ENCODE peak calls at places on chromosomes 2 and 18, in six cellular contexts. T, R, E, Q, J and P are unnamed samples.

GRCh38 chr2:119337749-119338148 is 28.9 kb downstream of the C2orf76 start:
- DNase-seq in Q (no peak), J (no peak), T (no peak), E (no peak), R (no peak), P (no peak)

GRCh38 chr18:12782521-12782920 is 79.7 kb downstream of the PSMG2 start:
- DNase-seq in E (no peak), J (no peak), T (no peak), Q (no peak), R (no peak), P (no peak)

GRCh38 chr2:44324971-44325426 is 36.3 kb downstream of the PREPL start:
- DNase-seq in T (no peak), E (peak), Q (no peak), R (no peak), J (no peak), P (no peak)

GRCh38 chr18:73088445-73088844 is 220.7 kb upstream of the NETO1 start:
- DNase-seq in E (no peak), Q (no peak), J (no peak), R (no peak), T (no peak), P (no peak)

GRCh38 chr2:39325966-39326365 is 82.2 kb upstream of the CDKL4 start:
- DNase-seq in Q (no peak), R (no peak), T (no peak), J (no peak), E (peak), P (no peak)

GRCh38 chr18:2402084-2402483 is 169.2 kb downstream of the METTL4 start:
- DNase-seq in E (peak), Q (no peak), J (no peak), T (no peak), R (no peak), P (no peak)

GRCh38 chr2:176297067-176297466 is 27.8 kb downstream of the MTX2 start:
- DNase-seq in J (peak), T (no peak), R (no peak), E (no peak), Q (no peak), P (no peak)

GRCh38 chr18:5058768-5059539 is 138.1 kb downstream of the AKAIN1 start:
- DNase-seq in E (no peak), Q (no peak), R (no peak), T (peak), J (peak), P (no peak)

GRCh38 chr2:55482186-55482945 is 37.2 kb upstream of the CFAP36 start:
- DNase-seq in R (peak), Q (peak), T (no peak), J (peak), E (peak), P (peak)

GRCh38 chr2:128786800-128787478 is 468.3 kb upstream of the HS6ST1 start:
- DNase-seq in E (no peak), J (peak), Q (no peak), R (no peak), T (no peak), P (no peak)

GRCh38 chr2:48414980-48415764 is 114.8 kb upstream of the STON1 start:
- DNase-seq in T (no peak), E (no peak), R (no peak), Q (peak), J (peak), P (no peak)

GRCh38 chr2:214244847-214245246 is 166.0 kb upstream of the VWC2L start:
- DNase-seq in Q (no peak), J (no peak), R (no peak), E (no peak), T (no peak), P (no peak)

GRCh38 chr2:17309186-17309585 is 209.1 kb downstream of the RAD51AP2 start:
- DNase-seq in E (no peak), T (no peak), R (no peak), Q (no peak), J (no peak), P (no peak)

GRCh38 chr2:241673797-241674725 is 12.6 kb downstream of the DTYMK start:
- DNase-seq in R (no peak), T (no peak), J (peak), E (peak), Q (no peak), P (no peak)

GRCh38 chr18:45304558-45304957 is 310.7 kb upstream of the SLC14A2 start:
- DNase-seq in R (no peak), Q (no peak), J (no peak), E (no peak), T (no peak), P (no peak)

GRCh38 chr2:25125189-25125588 is 43.2 kb downstream of the POMC start:
- DNase-seq in Q (no peak), R (no peak), J (no peak), E (no peak), T (no peak), P (no peak)

GRCh38 chr2:120738786-120739771 is 3.4 kb downstream of the GLI2 start:
- DNase-seq in R (no peak), E (no peak), J (peak), Q (no peak), T (no peak), P (no peak)

GRCh38 chr2:241154915-241155314 is 4.6 kb downstream of the PPP1R7 start:
- DNase-seq in E (no peak), J (no peak), T (no peak), Q (no peak), R (no peak), P (no peak)

GRCh38 chr2:209473930-209474419 is 50.1 kb downstream of the MAP2 start:
- DNase-seq in Q (no peak), R (no peak), T (no peak), E (peak), J (peak), P (peak)

GRCh38 chr18:21672868-21673267 is 31.7 kb downstream of the ABHD3 start:
- DNase-seq in R (no peak), E (peak), J (peak), Q (no peak), T (no peak), P (no peak)

GRCh38 chr2:168999668-169000213 is 31.4 kb downstream of the ABCB11 start:
- DNase-seq in T (no peak), R (no peak), Q (no peak), J (no peak), E (no peak), P (no peak)

GRCh38 chr2:209322905-209323517 is 100.8 kb upstream of the MAP2 start:
- DNase-seq in E (no peak), T (no peak), Q (no peak), J (no peak), R (no peak), P (no peak)

GRCh38 chr18:62877448-62878221 is 162.3 kb downstream of the PHLPP1 start:
- DNase-seq in J (peak), R (no peak), T (no peak), Q (no peak), E (peak), P (no peak)

GRCh38 chr2:232014681-232015080 is 53.2 kb downstream of the DIS3L2 start:
- DNase-seq in Q (no peak), E (no peak), R (no peak), T (no peak), J (no peak), P (no peak)

GRCh38 chr2:64808092-64808491 is 154.4 kb upstream of the SERTAD2 start:
- DNase-seq in T (no peak), J (no peak), E (no peak), R (no peak), Q (no peak), P (no peak)

GRCh38 chr2:62561586-62561985 is 55.6 kb upstream of the TMEM17 start:
- DNase-seq in R (no peak), T (no peak), Q (no peak), J (no peak), E (no peak), P (no peak)

GRCh38 chr2:60553496-60553991 is at the start of gene BCL11A:
- DNase-seq in E (peak), T (no peak), R (peak), J (peak), Q (peak), P (no peak)

GRCh38 chr2:1744446-1745170 is at the start of gene PXDN:
- DNase-seq in Q (peak), J (peak), R (no peak), T (no peak), E (no peak), P (no peak)

GRCh38 chr2:108776475-108776874 is 10.1 kb upstream of the CCDC138 start:
- DNase-seq in T (no peak), R (no peak), J (no peak), E (no peak), Q (no peak), P (no peak)

GRCh38 chr2:66845307-66845706 is 410.4 kb downstream of the MEIS1 start:
- DNase-seq in T (no peak), R (no peak), E (no peak), J (no peak), Q (no peak), P (no peak)

GRCh38 chr18:41814651-41815050 is 140.4 kb upstream of the PIK3C3 start:
- DNase-seq in Q (no peak), E (peak), T (no peak), J (no peak), R (no peak), P (no peak)

GRCh38 chr2:117523267-117523666 is 291.2 kb upstream of the DDX18 start:
- DNase-seq in Q (peak), T (no peak), R (peak), J (peak), E (no peak), P (no peak)

GRCh38 chr2:235002198-235003095 is 50.6 kb downstream of the SH3BP4 start:
- DNase-seq in T (no peak), J (peak), Q (no peak), R (no peak), E (no peak), P (no peak)

GRCh38 chr2:132911726-132912724 is 242.0 kb upstream of the LYPD1 start:
- DNase-seq in R (no peak), Q (no peak), E (peak), T (no peak), J (no peak), P (no peak)

GRCh38 chr18:74897971-74898657 is 300.4 kb downstream of the ZNF407 start:
- DNase-seq in Q (no peak), E (peak), J (peak), R (no peak), T (no peak), P (no peak)